ENCODE peak calls at places on chromosomes 2 and 18, in nine cellular contexts. D, W, S, Z, J, I, T, Y and P are unnamed samples.

GRCh38 chr18:49168970-49169619 is 218.3 kb upstream of the SMAD7 start:
- DNase-seq in D (no peak), W (no peak), S (no peak), Z (peak; percentile 49), J (no peak), I (no peak), T (peak; percentile 30), Y (no peak), P (no peak)

GRCh38 chr2:118974103-118974911 is 32.3 kb downstream of the MARCO start:
- DNase-seq in D (no peak), W (peak; percentile 14), S (no peak), Z (no peak), J (peak; percentile 33), I (peak; percentile 90), T (peak; percentile 32), Y (no peak), P (no peak)

GRCh38 chr18:26468931-26469340 is 79.4 kb downstream of the KCTD1 start:
- DNase-seq in D (peak; percentile 57), W (no peak), S (no peak), Z (no peak), J (no peak), I (no peak), T (peak; percentile 77), Y (no peak), P (no peak)

GRCh38 chr2:85231952-85232351 is 95.8 kb downstream of the TGOLN2 start:
- DNase-seq in D (no peak), W (no peak), S (no peak), Z (no peak), J (no peak), I (no peak), T (no peak), Y (no peak), P (no peak)

GRCh38 chr2:166593403-166593802 is 99.4 kb upstream of the SCN7A start:
- DNase-seq in D (no peak), W (peak; percentile 95), S (no peak), Z (no peak), J (no peak), I (peak; percentile 19), T (no peak), Y (no peak), P (no peak)

GRCh38 chr18:10453885-10454772 is at the start of gene APCDD1:
- DNase-seq in D (peak; percentile 86), W (peak; percentile 24), S (peak; percentile 94), Z (peak; percentile 67), J (peak; percentile 70), I (peak; percentile 11), T (peak; percentile 90), Y (no peak), P (no peak)

GRCh38 chr2:133643822-133644221 is 75.6 kb upstream of the NCKAP5 start:
- DNase-seq in D (no peak), W (no peak), S (no peak), Z (no peak), J (no peak), I (no peak), T (no peak), Y (no peak), P (no peak)

GRCh38 chr18:24395049-24395780 is 2.4 kb downstream of the OSBPL1A start:
- DNase-seq in D (no peak), W (no peak), S (no peak), Z (no peak), J (no peak), I (no peak), T (peak; percentile 16), Y (no peak), P (no peak)

GRCh38 chr18:61854578-61854977 is 38.2 kb downstream of the RNF152 start:
- DNase-seq in D (no peak), W (peak; percentile 84), S (no peak), Z (no peak), J (no peak), I (peak; percentile 47), T (no peak), Y (no peak), P (no peak)

GRCh38 chr2:42256502-42256901 is 87.3 kb downstream of the EML4 start:
- DNase-seq in D (peak; percentile 50), W (no peak), S (no peak), Z (no peak), J (no peak), I (no peak), T (no peak), Y (no peak), P (no peak)

GRCh38 chr2:96249654-96250053 is 16.1 kb downstream of the TMEM127 start:
- DNase-seq in D (no peak), W (peak; percentile 23), S (no peak), Z (no peak), J (no peak), I (no peak), T (peak; percentile 50), Y (no peak), P (no peak)

GRCh38 chr2:177332992-177333388 is 59.6 kb upstream of the AGPS start:
- DNase-seq in D (no peak), W (no peak), S (no peak), Z (no peak), J (no peak), I (no peak), T (no peak), Y (no peak), P (no peak)

GRCh38 chr18:58168221-58168620 is 124.2 kb downstream of the NEDD4L start:
- DNase-seq in D (no peak), W (peak; percentile 34), S (no peak), Z (no peak), J (no peak), I (no peak), T (no peak), Y (no peak), P (no peak)

GRCh38 chr2:6644261-6644660 is 221.4 kb downstream of the CMPK2 start:
- DNase-seq in D (no peak), W (no peak), S (no peak), Z (no peak), J (no peak), I (no peak), T (no peak), Y (no peak), P (no peak)

GRCh38 chr2:25030702-25031101 is 11.2 kb upstream of the EFR3B start:
- DNase-seq in D (no peak), W (no peak), S (no peak), Z (no peak), J (no peak), I (no peak), T (no peak), Y (no peak), P (no peak)

GRCh38 chr2:121316986-121317385 is 32.0 kb upstream of the TFCP2L1 start:
- DNase-seq in D (no peak), W (no peak), S (no peak), Z (no peak), J (no peak), I (no peak), T (no peak), Y (no peak), P (no peak)

GRCh38 chr2:226154610-226155009 is 645.0 kb downstream of the IRS1 start:
- DNase-seq in D (no peak), W (no peak), S (no peak), Z (no peak), J (no peak), I (no peak), T (no peak), Y (no peak), P (no peak)

GRCh38 chr2:99957724-99958123 is 184.7 kb downstream of the AFF3 start:
- DNase-seq in D (no peak), W (peak; percentile 53), S (no peak), Z (no peak), J (no peak), I (no peak), T (no peak), Y (no peak), P (no peak)

GRCh38 chr2:33839791-33840190 is 240.7 kb upstream of the FAM98A start:
- DNase-seq in D (no peak), W (no peak), S (no peak), Z (no peak), J (no peak), I (no peak), T (no peak), Y (no peak), P (no peak)

DNA sequence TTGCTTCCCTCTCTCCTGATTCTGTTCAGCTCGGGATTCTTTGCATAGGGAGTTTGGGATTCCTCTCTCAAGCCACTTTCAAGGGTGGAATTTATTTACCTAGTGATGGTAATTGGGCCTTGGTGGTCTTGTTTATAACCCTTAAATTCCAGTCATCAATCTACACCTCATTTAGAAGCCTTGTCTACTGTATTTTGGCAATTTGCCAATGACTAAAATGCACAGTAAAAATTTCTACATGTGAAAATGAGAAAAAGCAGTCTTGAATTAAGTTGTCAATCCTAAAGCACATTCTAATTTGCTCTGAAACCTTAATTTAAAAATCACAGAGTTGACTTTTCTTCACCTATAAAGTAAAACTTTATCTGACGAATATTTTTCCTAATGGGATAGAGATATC is 749.2 kb upstream of the CRIM1 start:
- DNase-seq in D (no peak), W (no peak), S (no peak), Z (no peak), J (no peak), I (no peak), T (no peak), Y (no peak), P (no peak)
- H3K4me1 ChIP-seq in D (no peaks in the 10 kb centered on the region), W (no peaks in the 10 kb centered on the region), S (no peaks in the 10 kb centered on the region), Z (no peaks in the 10 kb centered on the region), J (no peaks in the 10 kb centered on the region), I (no peaks in the 10 kb centered on the region), T (no peaks in the 10 kb centered on the region), Y (no peaks in the 10 kb centered on the region), P (no peaks in the 10 kb centered on the region)

DNA sequence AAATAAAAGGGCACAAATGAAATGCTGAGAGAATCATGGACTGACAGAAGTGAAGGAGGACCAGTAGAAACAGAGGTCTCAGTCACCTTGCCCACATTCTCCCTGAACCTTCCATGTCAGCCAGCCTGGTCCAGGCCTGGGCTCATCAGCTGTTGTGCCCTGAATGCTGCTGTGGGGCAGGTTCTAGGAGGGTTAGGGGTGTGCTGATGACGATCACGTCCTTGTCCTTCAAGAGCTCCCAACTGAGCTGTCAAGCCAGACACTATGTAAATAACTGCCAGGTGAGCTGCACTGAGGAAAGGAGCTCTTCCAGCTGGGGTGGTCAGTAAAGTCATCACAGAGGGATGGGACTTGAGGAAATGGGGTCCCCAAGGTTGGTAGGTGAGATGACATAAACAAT is 156.5 kb downstream of the SMAD2 start:
- DNase-seq in D (no peak), W (no peak), S (no peak), Z (no peak), J (no peak), I (no peak), T (no peak), Y (no peak), P (no peak)
- H3K4me3 ChIP-seq in D (no peak overlapping the region), W (no peak overlapping the region), S (no peak overlapping the region), Z (no peak overlapping the region), J (no peak overlapping the region), I (no peak overlapping the region), T (no peak overlapping the region), Y (no peak overlapping the region), P (no peak overlapping the region)

GRCh38 chr2:120218181-120218580 is 5.0 kb downstream of the TMEM185B start:
- DNase-seq in D (no peak), W (no peak), S (no peak), Z (peak; percentile 42), J (no peak), I (no peak), T (no peak), Y (no peak), P (no peak)
- H3K9me3 ChIP-seq in D (no peaks in the 10 kb centered on the region), W (no peaks in the 10 kb centered on the region), S (no peaks in the 10 kb centered on the region), Z (no peaks in the 10 kb centered on the region), J (no peaks in the 10 kb centered on the region), I (peaks cover 8% of the 10 kb centered on the region), T (peaks cover 4% of the 10 kb centered on the region), Y (no peaks in the 10 kb centered on the region), P (no peaks in the 10 kb centered on the region)

DNA sequence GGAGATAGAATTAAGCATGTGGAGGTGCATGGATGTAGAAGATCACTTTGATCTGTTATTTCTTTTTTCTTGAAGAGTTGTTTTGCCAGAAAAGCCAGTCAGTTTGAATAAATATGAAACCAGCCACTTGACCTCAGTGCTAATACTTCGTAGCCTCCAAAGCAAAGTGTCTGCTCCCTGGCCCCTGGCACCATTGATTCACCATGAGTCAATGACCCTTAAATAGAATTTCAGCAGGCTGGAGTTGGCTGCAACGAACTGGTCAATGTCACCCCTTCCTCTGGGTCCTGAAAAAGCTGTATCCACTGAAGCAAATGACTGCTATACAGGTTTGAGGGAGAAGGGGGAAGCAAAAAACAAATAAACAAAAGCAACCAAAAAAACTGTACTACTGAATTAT is 57.9 kb upstream of the TTN start:
- DNase-seq in D (peak; percentile 59), W (peak; percentile 35), S (peak; percentile 58), Z (no peak), J (no peak), I (peak; percentile 25), T (no peak), Y (no peak), P (no peak)
- H3K4me1 ChIP-seq in D (peaks cover 38% of the 10 kb centered on the region), W (peaks cover 15% of the 10 kb centered on the region), S (peaks cover 6% of the 10 kb centered on the region), Z (no peaks in the 10 kb centered on the region), J (no peaks in the 10 kb centered on the region), I (peaks cover 10% of the 10 kb centered on the region), T (no peaks in the 10 kb centered on the region), Y (no peaks in the 10 kb centered on the region), P (no peaks in the 10 kb centered on the region)